ENCODE peak calls at places on chromosomes 7 and 10, in eight cellular contexts. W is germinal center; Y is breast epithelium; Q is HuH-7; I is stimulated activated CD4-positive, alpha-beta T cell treated with anti-CD3 and anti-CD28 coated beads, Interleukin-2, amount 100 ng/mL, for 48 hours; K is IMR-90; Z is NCI-H1092; J is activated effector memory CD4-positive, alpha-beta T cell treated with anti-CD3 and anti-CD28 coated beads, Interleukin-2, amount 50 U/mL, for 16 hours. F is an unnamed sample.
A peak's percentile ranks its signal among the peaks of the same experiment; 100 is the strongest.

GRCh38 chr10:58361353-58361752 is 23.9 kb upstream of the TFAM start:
- DNase-seq in J (no peak), I (no peak), Q (no peak), K (no peak), Y (no peak), Z (no peak), W (no peak), F (no peak)

GRCh38 chr10:26879744-26880143 is 19.0 kb upstream of the ABI1 start:
- DNase-seq in Z (peak; percentile 8), Y (no peak), I (no peak), W (no peak), Q (no peak), J (no peak), K (no peak), F (no peak)

GRCh38 chr10:77638766-77639101 is 1.1 kb upstream of the KCNMA1 start:
- DNase-seq in Z (no peak), Y (no peak), W (no peak), J (no peak), K (no peak), Q (no peak), I (no peak), F (no peak)

GRCh38 chr10:52741851-52742250 is 30.7 kb downstream of the MBL2 start:
- DNase-seq in K (no peak), W (no peak), I (no peak), Q (no peak), Z (no peak), J (no peak), Y (no peak), F (no peak)

GRCh38 chr10:76209135-76209534 is 777.7 kb downstream of the LRMDA start:
- DNase-seq in Y (no peak), Q (no peak), K (peak; percentile 56), I (no peak), J (no peak), Z (no peak), W (no peak), F (no peak)

GRCh38 chr10:63429280-63429679 is 36.5 kb downstream of the JMJD1C start:
- DNase-seq in W (no peak), Z (no peak), Y (no peak), Q (no peak), I (no peak), K (peak; percentile 74), J (no peak), F (no peak)

GRCh38 chr10:116183733-116184447 is 89.1 kb downstream of the GFRA1 start:
- DNase-seq in J (no peak), K (peak; percentile 29), I (no peak), Q (peak; percentile 26), Y (no peak), W (no peak), Z (no peak), F (no peak)

GRCh38 chr7:66500087-66500486 is 128.6 kb upstream of the KCTD7 start:
- DNase-seq in I (no peak), W (no peak), Q (no peak), Z (no peak), J (peak; percentile 50), K (no peak), Y (no peak), F (peak; percentile 40)

GRCh38 chr10:98331888-98332287 is 63.9 kb upstream of the LOXL4 start:
- DNase-seq in Y (no peak), I (no peak), K (no peak), W (peak; percentile 18), Z (no peak), Q (no peak), J (no peak), F (no peak)

GRCh38 chr7:137920637-137921473 is 74.1 kb upstream of the DGKI start:
- DNase-seq in J (no peak), Z (no peak), Y (no peak), Q (no peak), K (peak; percentile 55), W (no peak), I (no peak), F (no peak)

GRCh38 chr10:71729023-71729649 is 9.6 kb upstream of the C10orf105 start:
- DNase-seq in Z (no peak), I (no peak), K (no peak), J (no peak), Y (no peak), Q (no peak), W (no peak), F (no peak)

GRCh38 chr7:128869138-128869943 is 6.7 kb downstream of the ATP6V1F start:
- DNase-seq in J (peak; percentile 77), K (peak; percentile 23), Z (no peak), W (peak; percentile 59), Y (no peak), I (peak; percentile 41), Q (peak; percentile 84), F (peak; percentile 87)

GRCh38 chr10:22016046-22016705 is 12.6 kb upstream of the DNAJC1 start:
- DNase-seq in Y (no peak), Q (no peak), Z (no peak), J (no peak), I (no peak), K (no peak), W (no peak), F (no peak)

GRCh38 chr7:137880432-137880831 is 33.7 kb upstream of the DGKI start:
- DNase-seq in Z (no peak), K (peak; percentile 77), Q (no peak), Y (no peak), W (no peak), I (no peak), J (no peak), F (no peak)

GRCh38 chr7:3955751-3956696 is 655.0 kb downstream of the SDK1 start:
- DNase-seq in J (no peak), W (no peak), I (no peak), Y (no peak), K (peak; percentile 65), Z (no peak), Q (no peak), F (no peak)

GRCh38 chr7:138023618-138024333 is 21.9 kb upstream of the CREB3L2 start:
- DNase-seq in Z (no peak), Y (no peak), K (no peak), Q (no peak), J (no peak), W (no peak), I (no peak), F (no peak)

GRCh38 chr10:60564475-60564874 is 174.8 kb upstream of the ANK3 start:
- DNase-seq in W (no peak), K (peak; percentile 43), Y (no peak), Q (no peak), J (no peak), Z (no peak), I (no peak), F (no peak)

GRCh38 chr7:985915-986741 is 3.1 kb downstream of the CYP2W1 start:
- DNase-seq in Q (no peak), K (peak; percentile 49), I (no peak), Z (no peak), J (no peak), Y (no peak), W (no peak), F (no peak)

GRCh38 chr10:19629559-19629958 is 186.7 kb upstream of the PLXDC2 start:
- DNase-seq in Z (no peak), J (no peak), I (no peak), K (peak; percentile 67), Y (peak; percentile 29), W (no peak), Q (peak; percentile 40), F (no peak)

GRCh38 chr7:158975526-158976467 is 119.4 kb downstream of the DYNC2I1 start:
- DNase-seq in Q (no peak), Z (no peak), I (peak; percentile 37), W (no peak), K (no peak), Y (no peak), J (peak; percentile 76), F (no peak)

GRCh38 chr10:48804740-48805182 is 120.1 kb downstream of the WDFY4 start:
- DNase-seq in W (no peak), Q (no peak), K (no peak), Y (no peak), J (no peak), Z (no peak), I (no peak), F (no peak)

GRCh38 chr7:80450621-80451308 is 61.1 kb downstream of the GNAT3 start:
- DNase-seq in I (no peak), Z (no peak), J (no peak), Y (no peak), K (peak; percentile 79), Q (no peak), W (no peak), F (no peak)

GRCh38 chr10:17445400-17445998 is 8.9 kb downstream of the ST8SIA6 start:
- DNase-seq in Z (no peak), J (no peak), I (no peak), Y (peak; percentile 41), Q (no peak), K (no peak), W (no peak), F (no peak)

GRCh38 chr7:151179287-151179860 is 7.7 kb downstream of the ASB10 start:
- DNase-seq in Y (no peak), K (no peak), Q (no peak), J (peak; percentile 37), I (no peak), W (no peak), Z (no peak), F (no peak)

GRCh38 chr7:120995659-120996058 is 7.1 kb downstream of the CPED1 start:
- DNase-seq in W (no peak), Y (no peak), I (no peak), J (no peak), Z (no peak), Q (no peak), K (no peak), F (no peak)

GRCh38 chr10:10326119-10326518 is 691.6 kb upstream of the CELF2 start:
- DNase-seq in J (no peak), Q (no peak), Y (no peak), W (no peak), K (peak; percentile 21), Z (no peak), I (no peak), F (no peak)

GRCh38 chr10:88377510-88377909 is 205.6 kb downstream of the RNLS start:
- DNase-seq in Z (no peak), K (peak; percentile 39), Q (no peak), J (no peak), I (no peak), Y (no peak), W (no peak), F (no peak)

GRCh38 chr10:131854579-131855335 is 46.1 kb upstream of the PPP2R2D start:
- DNase-seq in J (peak; percentile 33), Z (no peak), Q (peak; percentile 47), K (no peak), Y (no peak), W (no peak), I (no peak), F (peak; percentile 82)

GRCh38 chr10:101569838-101570763 is 18.0 kb downstream of the POLL start:
- DNase-seq in I (peak; percentile 89), W (peak; percentile 92), Q (peak; percentile 93), Z (peak; percentile 37), J (peak; percentile 92), K (peak; percentile 35), Y (peak; percentile 57), F (peak; percentile 78)

GRCh38 chr10:112949128-112949823 is 771 bp upstream of the TCF7L2 start:
- DNase-seq in Y (no peak), K (peak; percentile 37), Z (no peak), Q (no peak), J (no peak), W (no peak), I (no peak), F (no peak)

GRCh38 chr10:112491144-112491543 is 44.1 kb downstream of the VTI1A start:
- DNase-seq in Y (no peak), J (no peak), I (no peak), Z (no peak), K (peak; percentile 53), W (no peak), Q (no peak), F (no peak)

GRCh38 chr10:133260895-133261725 is 15.6 kb downstream of the ADAM8 start:
- DNase-seq in Y (peak; percentile 46), Q (peak; percentile 69), J (peak; percentile 86), Z (no peak), K (no peak), W (peak; percentile 74), I (peak; percentile 57), F (no peak)

GRCh38 chr7:45078199-45078681 is 10.5 kb downstream of the NACAD start:
- DNase-seq in K (no peak), Z (no peak), W (no peak), Q (no peak), J (peak; percentile 57), Y (no peak), I (no peak), F (peak; percentile 56)

GRCh38 chr7:91089382-91089963 is 174.8 kb upstream of the FZD1 start:
- DNase-seq in Z (peak; percentile 52), K (peak; percentile 48), J (no peak), I (no peak), Q (peak; percentile 10), W (peak; percentile 16), Y (no peak), F (no peak)